ENCODE peak calls at places on chromosomes 12 and 14, in five cellular contexts. C is lower lobe of right lung, D is AG04450, E is prostate gland, F is dorsolateral prefrontal cortex. P is an unnamed sample.

GRCh38 chr12:54135621-54136027 is 53.2 kb downstream of the SMUG1 start:
- DNase-seq in C (no peak), D (no peak), E (no peak), F (no peak), P (no peak)

GRCh38 chr14:76307786-76308780 is 67.9 kb upstream of the ESRRB start:
- DNase-seq in C (no peak), D (no peak), E (no peak), F (no peak), P (no peak)

GRCh38 chr14:101256266-101256665 is 305.0 kb upstream of the DIO3 start:
- DNase-seq in C (no peak), D (no peak), E (no peak), F (no peak), P (no peak)

GRCh38 chr12:87813476-87814234 is 215.5 kb downstream of the C12orf50 start:
- DNase-seq in C (no peak), D (peak), E (no peak), F (no peak), P (no peak)

GRCh38 chr12:94149781-94150482 is 1.6 kb downstream of the PLXNC1 start:
- DNase-seq in C (peak), D (no peak), E (no peak), F (peak), P (no peak)

GRCh38 chr12:120797677-120798642 is 72.3 kb downstream of the ACADS start:
- DNase-seq in C (no peak), D (no peak), E (no peak), F (no peak), P (no peak)

GRCh38 chr12:43104524-43104923 is 447.5 kb downstream of the ADAMTS20 start:
- DNase-seq in C (no peak), D (no peak), E (no peak), F (no peak), P (no peak)

GRCh38 chr12:26127404-26127803 is 2.6 kb upstream of the BHLHE41 start:
- DNase-seq in C (no peak), D (no peak), E (no peak), F (no peak), P (no peak)

GRCh38 chr12:130111965-130112496 is 50.2 kb upstream of the FZD10 start:
- DNase-seq in C (no peak), D (no peak), E (no peak), F (no peak), P (no peak)

GRCh38 chr14:91349481-91350074 is 68.0 kb downstream of the CCDC88C start:
- DNase-seq in C (no peak), D (no peak), E (no peak), F (no peak), P (no peak)
- H3K27ac ChIP-seq in C (peak), D (no peak), E (no peak), F (no peak), P (no peak)

DNA sequence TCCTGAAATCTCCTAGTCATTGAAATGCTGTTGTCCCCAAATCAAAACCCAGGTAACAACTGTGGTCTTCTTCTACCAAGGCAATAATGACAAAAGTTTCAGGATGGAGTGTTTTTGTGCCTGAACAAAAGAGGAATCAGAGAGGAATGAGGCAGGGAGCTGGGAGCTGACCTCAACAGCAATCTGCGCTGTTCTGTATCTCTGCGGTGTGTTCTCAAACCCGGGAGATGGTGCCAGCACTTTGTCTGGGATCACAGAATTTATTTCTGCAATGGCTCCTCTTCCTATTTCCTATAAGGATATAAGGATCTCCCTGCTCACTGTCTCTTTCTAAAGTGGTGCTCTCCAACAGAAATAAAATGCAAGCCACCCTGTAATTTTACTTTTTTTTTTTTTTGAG is 449 bp upstream of the GLT8D2 start:
- DNase-seq in C (no peak), D (no peak), E (no peak), F (no peak), P (no peak)
- H3K4me3 ChIP-seq in C (peak), D (peak), E (peak), F (peak), P (peak)

GRCh38 chr12:38374751-38375150 is 58.2 kb downstream of the ALG10B start:
- DNase-seq in C (no peak), D (no peak), E (no peak), F (no peak), P (no peak)
- H3K27ac ChIP-seq in C (no peak), D (no peak), E (no peak), F (no peak), P (no peak)

GRCh38 chr14:72644038-72644437 is 249.9 kb downstream of the DPF3 start:
- DNase-seq in C (no peak), D (no peak), E (no peak), F (peak), P (no peak)

GRCh38 chr14:72645706-72646105 is 248.2 kb downstream of the DPF3 start:
- DNase-seq in C (no peak), D (no peak), E (no peak), F (no peak), P (no peak)

GRCh38 chr14:72644758-72645489 is 249.0 kb downstream of the DPF3 start:
- DNase-seq in C (no peak), D (no peak), E (no peak), F (no peak), P (no peak)

GRCh38 chr14:72641086-72641485 is 252.8 kb downstream of the DPF3 start:
- DNase-seq in C (no peak), D (no peak), E (no peak), F (no peak), P (no peak)

GRCh38 chr14:72643317-72643801 is 250.5 kb downstream of the DPF3 start:
- DNase-seq in C (no peak), D (peak), E (no peak), F (peak), P (no peak)
- H3K4me3 ChIP-seq in C (no peak), D (no peak), E (no peak), F (no peak), P (no peak)

DNA sequence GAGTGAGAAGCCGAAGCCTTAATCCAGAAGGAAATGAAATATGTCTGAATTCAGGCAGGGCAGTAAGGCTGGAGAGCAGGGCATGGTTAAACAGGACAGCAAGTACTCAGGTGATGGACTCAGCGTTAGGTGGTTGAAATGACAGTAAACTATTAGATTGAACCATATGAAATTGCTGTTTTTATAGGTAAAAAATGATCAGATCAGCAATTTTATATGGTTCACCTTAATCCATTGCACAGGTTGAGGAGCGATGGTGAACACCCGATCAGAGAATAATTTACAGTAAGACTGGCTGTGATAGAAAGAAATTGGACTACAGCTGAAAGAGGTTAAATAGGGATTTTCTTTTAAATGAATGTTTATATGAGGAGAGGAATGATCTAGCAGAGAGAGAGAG is 56.6 kb downstream of the TTC6 start:
- DNase-seq in C (no peak), D (no peak), E (no peak), F (no peak), P (no peak)
- H3K27ac ChIP-seq in C (no peak), D (no peak), E (no peak), F (no peak), P (no peak)

DNA sequence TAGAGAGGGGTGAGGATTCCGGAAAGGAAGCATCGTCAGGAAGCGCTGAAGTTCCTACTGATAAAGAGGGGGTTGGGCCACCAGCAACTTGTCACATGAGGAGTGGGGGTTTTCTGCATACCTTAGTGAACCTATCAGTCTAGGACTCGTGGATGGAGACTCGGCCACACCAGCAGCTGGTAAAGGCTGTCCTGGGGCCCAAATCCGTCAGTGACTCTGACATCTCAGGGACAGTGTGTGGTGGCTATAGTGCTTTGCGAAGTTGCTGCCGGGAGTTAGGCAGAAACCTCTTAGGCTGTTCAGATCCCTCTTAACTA is 16.4 kb downstream of the RNASE2 start:
- DNase-seq in C (no peak), D (no peak), E (no peak), F (no peak), P (no peak)
- H3K4me3 ChIP-seq in C (peak), D (peak), E (peak), F (peak), P (peak)

DNA sequence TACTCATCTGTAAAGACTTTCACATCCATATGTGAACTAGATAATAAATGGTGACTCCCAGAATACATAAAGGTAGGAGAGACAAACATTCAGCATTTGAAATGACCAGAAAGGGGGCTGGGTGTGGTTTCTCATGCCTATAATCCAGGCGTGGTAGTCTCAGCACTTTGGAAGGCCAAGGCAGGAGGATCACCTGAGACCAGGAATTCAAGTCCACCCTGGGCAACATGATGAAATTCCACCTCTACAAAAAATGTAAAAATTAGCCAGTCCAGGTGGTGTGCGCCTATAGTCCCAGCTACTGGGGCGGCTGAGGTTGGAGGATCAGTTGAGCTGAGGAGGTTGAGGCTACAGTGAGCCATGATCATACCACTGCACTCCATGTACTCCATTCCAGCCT is 4.1 kb upstream of the CS start:
- DNase-seq in C (no peak), D (no peak), E (no peak), F (no peak), P (no peak)
- H3K27ac ChIP-seq in C (no peak), D (no peak), E (no peak), F (no peak), P (no peak)

GRCh38 chr12:98893601-98894411 is 248.7 kb downstream of the APAF1 start:
- DNase-seq in C (no peak), D (no peak), E (no peak), F (no peak), P (no peak)

GRCh38 chr12:98893126-98893525 is 248.0 kb downstream of the APAF1 start:
- DNase-seq in C (no peak), D (no peak), E (no peak), F (peak), P (no peak)

GRCh38 chr12:98896938-98897337 is 251.8 kb downstream of the APAF1 start:
- DNase-seq in C (no peak), D (no peak), E (no peak), F (no peak), P (no peak)

GRCh38 chr12:98894412-98895085 is 249.5 kb downstream of the APAF1 start:
- DNase-seq in C (no peak), D (no peak), E (no peak), F (peak), P (no peak)

GRCh38 chr12:98895086-98895651 is 250.1 kb downstream of the APAF1 start:
- DNase-seq in C (no peak), D (no peak), E (no peak), F (peak), P (no peak)
- H3K4me3 ChIP-seq in C (no peak), D (no peak), E (peak), F (peak), P (no peak)

GRCh38 chr14:50785506-50786063 is 45.4 kb downstream of the NIN start:
- DNase-seq in C (no peak), D (no peak), E (no peak), F (no peak), P (no peak)

GRCh38 chr14:50783542-50783941 is 47.4 kb downstream of the NIN start:
- DNase-seq in C (no peak), D (no peak), E (no peak), F (no peak), P (no peak)

GRCh38 chr14:50786821-50787464 is 44.0 kb downstream of the NIN start:
- DNase-seq in C (no peak), D (no peak), E (no peak), F (no peak), P (no peak)

GRCh38 chr14:50780393-50780792 is 50.6 kb downstream of the NIN start:
- DNase-seq in C (no peak), D (no peak), E (no peak), F (no peak), P (no peak)

DNA sequence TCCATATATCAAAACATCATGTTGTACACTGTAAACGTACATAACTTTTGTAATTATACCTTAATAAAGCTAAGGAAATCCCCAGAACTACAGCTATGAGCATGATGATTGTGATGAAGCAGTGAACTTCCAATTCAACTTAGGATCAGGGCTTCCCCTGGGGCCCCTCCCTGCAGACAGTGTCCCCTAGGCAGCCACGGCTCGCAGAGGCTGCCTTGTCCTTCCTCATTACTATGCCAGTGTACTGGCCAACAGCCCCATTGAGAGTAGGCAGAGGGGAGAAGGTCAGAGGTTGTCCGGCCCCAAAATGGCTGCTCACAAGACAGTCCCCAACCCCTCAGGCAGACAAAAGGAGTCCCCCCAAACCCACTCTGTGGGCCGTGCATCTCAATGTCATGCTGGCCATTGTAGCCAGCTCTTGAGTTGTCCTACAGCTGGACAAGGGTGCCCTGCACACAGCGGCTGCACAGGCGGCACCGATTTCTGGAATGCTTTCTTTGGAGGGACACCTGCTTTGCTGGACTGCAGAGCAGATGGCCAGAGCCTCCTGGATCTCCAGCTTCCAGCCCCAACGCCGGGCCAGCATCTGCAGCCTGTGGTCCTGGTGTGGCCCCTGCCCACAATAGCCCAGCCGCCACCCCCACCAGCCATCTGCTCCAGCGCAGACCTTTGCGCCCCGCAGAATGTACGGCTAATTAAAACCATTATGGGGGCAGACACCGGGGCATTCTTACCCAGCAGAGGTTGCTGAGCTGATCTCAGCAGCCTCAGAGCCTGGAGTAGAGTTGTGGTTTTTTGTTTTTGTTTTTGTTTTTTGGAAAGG is 46.1 kb downstream of the NIN start:
- DNase-seq in C (no peak), D (no peak), E (no peak), F (no peak), P (no peak)
- H3K27ac ChIP-seq in C (peak), D (no peak), E (no peak), F (peak), P (no peak)

DNA sequence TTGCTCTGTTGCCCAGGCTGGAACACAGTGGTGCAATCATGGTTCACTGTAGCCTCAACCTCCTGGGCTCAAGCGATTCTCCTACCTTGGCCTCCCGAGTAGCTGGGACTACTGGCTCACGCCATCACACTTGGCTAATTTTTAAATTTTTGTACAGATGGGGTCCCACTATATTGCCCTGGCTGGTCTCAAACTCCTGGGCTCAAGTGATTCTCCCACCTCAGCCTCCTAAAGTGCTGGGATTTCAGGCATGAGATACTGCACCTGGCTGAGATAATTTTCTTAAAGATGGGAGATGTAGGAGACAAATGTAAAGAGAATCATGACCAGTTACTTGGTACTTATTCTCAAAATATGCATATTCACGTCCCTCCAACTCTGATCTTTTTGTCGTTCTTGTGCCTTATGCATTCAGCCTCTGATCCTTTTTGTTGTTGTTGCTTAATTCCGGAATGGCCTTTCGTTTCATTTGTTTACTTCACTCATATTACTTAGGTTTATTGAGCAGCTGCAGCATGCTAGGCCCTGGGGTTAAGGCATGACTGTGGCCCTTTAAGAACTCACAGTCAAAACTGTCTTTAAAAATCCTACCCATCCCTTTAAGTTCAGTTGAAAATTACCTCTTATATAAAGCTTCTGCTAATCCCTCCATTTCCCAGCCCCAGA is 8.9 kb downstream of the RBMS2 start:
- DNase-seq in C (no peak), D (no peak), E (no peak), F (no peak), P (no peak)
- H3K4me3 ChIP-seq in C (no peak), D (no peak), E (no peak), F (no peak), P (no peak)